ENCODE peak calls at places on chromosome 9, in four cellular contexts. One of them, this sample, is unnamed.

GRCh38 chr9:122329592-122329991 is 41.2 kb upstream of the PTGS1 start:
- DNase-seq in A549: no peak
- DNase-seq in endothelial cell: no peak
- DNase-seq in WTC11: no peak
- DNase-seq in this sample: no peak

GRCh38 chr9:89404074-89404473 is 85.8 kb downstream of the SECISBP2 start:
- DNase-seq in A549: no peak
- DNase-seq in endothelial cell: no peak
- DNase-seq in WTC11: no peak
- DNase-seq in this sample: no peak

GRCh38 chr9:134895849-134896833 is 15.5 kb downstream of the FCN2 start:
- DNase-seq in A549: peak
- DNase-seq in endothelial cell: no peak
- DNase-seq in WTC11: no peak
- DNase-seq in this sample: no peak

GRCh38 chr9:120841930-120842684 is 615 bp downstream of the PSMD5 start:
- DNase-seq in A549: no peak
- DNase-seq in endothelial cell: no peak
- DNase-seq in WTC11: no peak
- DNase-seq in this sample: peak

GRCh38 chr9:102405218-102405867 is 589.8 kb upstream of the CYLC2 start:
- DNase-seq in A549: no peak
- DNase-seq in endothelial cell: no peak
- DNase-seq in WTC11: no peak
- DNase-seq in this sample: no peak

GRCh38 chr9:9605681-9606080 is 1007.1 kb downstream of the PTPRD start:
- DNase-seq in A549: no peak
- DNase-seq in endothelial cell: no peak
- DNase-seq in WTC11: no peak
- DNase-seq in this sample: no peak

GRCh38 chr9:14296462-14296861 is 17.5 kb downstream of the NFIB start:
- DNase-seq in A549: no peak
- DNase-seq in endothelial cell: no peak
- DNase-seq in WTC11: no peak
- DNase-seq in this sample: no peak

GRCh38 chr9:23590601-23591000 is 235.4 kb downstream of the ELAVL2 start:
- DNase-seq in A549: no peak
- DNase-seq in endothelial cell: no peak
- DNase-seq in WTC11: no peak
- DNase-seq in this sample: no peak

GRCh38 chr9:22044583-22044982 is 35.5 kb upstream of the CDKN2B start:
- DNase-seq in A549: no peak
- DNase-seq in endothelial cell: no peak
- DNase-seq in WTC11: no peak
- DNase-seq in this sample: no peak

GRCh38 chr9:108551030-108551964 is 304.5 kb downstream of the ACTL7B start:
- DNase-seq in A549: peak
- DNase-seq in endothelial cell: no peak
- DNase-seq in WTC11: no peak
- DNase-seq in this sample: no peak

GRCh38 chr9:87434341-87434740 is 63.3 kb upstream of the DAPK1 start:
- DNase-seq in A549: no peak
- DNase-seq in endothelial cell: no peak
- DNase-seq in WTC11: no peak
- DNase-seq in this sample: no peak

GRCh38 chr9:3475300-3476020 is 50.3 kb downstream of the RFX3 start:
- DNase-seq in A549: no peak
- DNase-seq in endothelial cell: no peak
- DNase-seq in WTC11: peak
- DNase-seq in this sample: no peak

GRCh38 chr9:14441976-14442651 is 128.2 kb upstream of the NFIB start:
- DNase-seq in A549: peak
- DNase-seq in endothelial cell: peak
- DNase-seq in WTC11: peak
- DNase-seq in this sample: no peak

GRCh38 chr9:19397845-19398244 is 11.0 kb upstream of the ACER2 start:
- DNase-seq in A549: no peak
- DNase-seq in endothelial cell: no peak
- DNase-seq in WTC11: no peak
- DNase-seq in this sample: no peak

GRCh38 chr9:133463234-133463863 is 3.6 kb downstream of the CACFD1 start:
- DNase-seq in A549: peak
- DNase-seq in endothelial cell: no peak
- DNase-seq in WTC11: peak
- DNase-seq in this sample: no peak

GRCh38 chr9:19379697-19380046 is 364 bp downstream of the RPS6 start:
- DNase-seq in A549: no peak
- DNase-seq in endothelial cell: no peak
- DNase-seq in WTC11: peak
- DNase-seq in this sample: peak

GRCh38 chr9:76621011-76621410 is 143.2 kb upstream of the PCA3 start:
- DNase-seq in A549: no peak
- DNase-seq in endothelial cell: no peak
- DNase-seq in WTC11: no peak
- DNase-seq in this sample: no peak

GRCh38 chr9:4005896-4006295 is 294.0 kb downstream of the GLIS3 start:
- DNase-seq in A549: no peak
- DNase-seq in endothelial cell: no peak
- DNase-seq in WTC11: no peak
- DNase-seq in this sample: no peak

GRCh38 chr9:131113655-131114563 is 11.5 kb upstream of the NUP214 start:
- DNase-seq in A549: no peak
- DNase-seq in endothelial cell: no peak
- DNase-seq in WTC11: no peak
- DNase-seq in this sample: peak

GRCh38 chr9:132794730-132795380 is 83.2 kb downstream of the AK8 start:
- DNase-seq in A549: no peak
- DNase-seq in endothelial cell: no peak
- DNase-seq in WTC11: no peak
- DNase-seq in this sample: no peak

GRCh38 chr9:35274988-35275387 is 113.2 kb downstream of the UNC13B start:
- DNase-seq in A549: no peak
- DNase-seq in endothelial cell: no peak
- DNase-seq in WTC11: no peak
- DNase-seq in this sample: no peak

GRCh38 chr9:76943071-76943470 is 37.2 kb upstream of the PRUNE2 start:
- DNase-seq in A549: no peak
- DNase-seq in endothelial cell: no peak
- DNase-seq in WTC11: no peak
- DNase-seq in this sample: no peak

GRCh38 chr9:78014776-78015175 is 16.8 kb downstream of the GNAQ start:
- DNase-seq in A549: no peak
- DNase-seq in endothelial cell: no peak
- DNase-seq in WTC11: no peak
- DNase-seq in this sample: no peak

GRCh38 chr9:89837152-89837551 is 232.3 kb downstream of the GADD45G start:
- DNase-seq in A549: no peak
- DNase-seq in endothelial cell: no peak
- DNase-seq in WTC11: no peak
- DNase-seq in this sample: no peak

GRCh38 chr9:4559238-4560182 is 69.2 kb downstream of the SLC1A1 start:
- DNase-seq in A549: no peak
- DNase-seq in endothelial cell: no peak
- DNase-seq in WTC11: no peak
- DNase-seq in this sample: peak

GRCh38 chr9:68872026-68872501 is 141.8 kb downstream of the PRKACG start:
- DNase-seq in A549: no peak
- DNase-seq in endothelial cell: no peak
- DNase-seq in WTC11: peak
- DNase-seq in this sample: no peak
- TF ChIP-seq CTCF in A549: no peak
- TF ChIP-seq CTCF in endothelial cell: no peak
- TF ChIP-seq CTCF in WTC11: no peak
- TF ChIP-seq CTCF in this sample: no peak

GRCh38 chr9:128809831-128810230 is 8.5 kb upstream of the ENDOG start:
- DNase-seq in A549: no peak
- DNase-seq in endothelial cell: no peak
- DNase-seq in WTC11: no peak
- DNase-seq in this sample: no peak
- TF ChIP-seq CTCF in A549: no peak
- TF ChIP-seq CTCF in endothelial cell: peak
- TF ChIP-seq CTCF in WTC11: no peak
- TF ChIP-seq CTCF in this sample: no peak

GRCh38 chr9:7177383-7177782 is 419.6 kb downstream of the KDM4C start:
- DNase-seq in A549: no peak
- DNase-seq in endothelial cell: no peak
- DNase-seq in WTC11: no peak
- DNase-seq in this sample: no peak
- TF ChIP-seq CTCF in A549: no peak
- TF ChIP-seq CTCF in endothelial cell: no peak
- TF ChIP-seq CTCF in WTC11: no peak
- TF ChIP-seq CTCF in this sample: no peak

GRCh38 chr9:127801955-127802575 is 617 bp upstream of the FPGS start:
- DNase-seq in A549: no peak
- DNase-seq in endothelial cell: no peak
- DNase-seq in WTC11: no peak
- DNase-seq in this sample: no peak
- TF ChIP-seq CTCF in A549: peak
- TF ChIP-seq CTCF in endothelial cell: no peak
- TF ChIP-seq CTCF in WTC11: no peak
- TF ChIP-seq CTCF in this sample: no peak

This sample was measured in GM13976.